ENCODE peak calls at places on chromosomes 16 and 17, in six cellular contexts. One of them, this sample, is unnamed.

GRCh38 chr16:56686758-56687157 is 4.5 kb downstream of the MT1X start:
- DNase-seq in cardiac fibroblast: no peak
- DNase-seq in breast epithelium: no peak
- DNase-seq in heart left ventricle: no peak
- DNase-seq in brain microvascular endothelial cell: no peak
- DNase-seq in GM12865: no peak
- DNase-seq in this sample: no peak

GRCh38 chr17:40065771-40066510 is 3.2 kb downstream of the THRA start:
- DNase-seq in cardiac fibroblast: no peak
- DNase-seq in breast epithelium: no peak
- DNase-seq in heart left ventricle: peak
- DNase-seq in brain microvascular endothelial cell: no peak
- DNase-seq in GM12865: no peak
- DNase-seq in this sample: no peak

GRCh38 chr17:27370776-27371175 is 76.9 kb downstream of the WSB1 start:
- DNase-seq in cardiac fibroblast: no peak
- DNase-seq in breast epithelium: no peak
- DNase-seq in heart left ventricle: no peak
- DNase-seq in brain microvascular endothelial cell: no peak
- DNase-seq in GM12865: no peak
- DNase-seq in this sample: no peak

GRCh38 chr16:89489731-89490385 is 503 bp downstream of the ANKRD11 start:
- DNase-seq in cardiac fibroblast: no peak
- DNase-seq in breast epithelium: no peak
- DNase-seq in heart left ventricle: no peak
- DNase-seq in brain microvascular endothelial cell: no peak
- DNase-seq in GM12865: no peak
- DNase-seq in this sample: no peak

GRCh38 chr17:79926308-79927135 is 87.3 kb upstream of the CBX4 start:
- DNase-seq in cardiac fibroblast: no peak
- DNase-seq in breast epithelium: no peak
- DNase-seq in heart left ventricle: no peak
- DNase-seq in brain microvascular endothelial cell: no peak
- DNase-seq in GM12865: no peak
- DNase-seq in this sample: no peak

GRCh38 chr17:42980274-42980765 is at the start of gene RUNDC1:
- DNase-seq in cardiac fibroblast: peak
- DNase-seq in breast epithelium: peak
- DNase-seq in heart left ventricle: peak
- DNase-seq in brain microvascular endothelial cell: peak
- DNase-seq in GM12865: peak
- DNase-seq in this sample: no peak

GRCh38 chr17:73546770-73547345 is 97.4 kb downstream of the SDK2 start:
- DNase-seq in cardiac fibroblast: peak
- DNase-seq in breast epithelium: no peak
- DNase-seq in heart left ventricle: no peak
- DNase-seq in brain microvascular endothelial cell: no peak
- DNase-seq in GM12865: peak
- DNase-seq in this sample: no peak

GRCh38 chr17:83092931-83093330 is 13.5 kb downstream of the METRNL start:
- DNase-seq in cardiac fibroblast: no peak
- DNase-seq in breast epithelium: no peak
- DNase-seq in heart left ventricle: no peak
- DNase-seq in brain microvascular endothelial cell: no peak
- DNase-seq in GM12865: no peak
- DNase-seq in this sample: no peak

GRCh38 chr16:79571065-79571697 is 29.4 kb downstream of the MAF start:
- DNase-seq in cardiac fibroblast: peak
- DNase-seq in breast epithelium: no peak
- DNase-seq in heart left ventricle: no peak
- DNase-seq in brain microvascular endothelial cell: no peak
- DNase-seq in GM12865: no peak
- DNase-seq in this sample: no peak

GRCh38 chr16:82302007-82302733 is 132.1 kb upstream of the MPHOSPH6 start:
- DNase-seq in cardiac fibroblast: no peak
- DNase-seq in breast epithelium: no peak
- DNase-seq in heart left ventricle: peak
- DNase-seq in brain microvascular endothelial cell: no peak
- DNase-seq in GM12865: no peak
- DNase-seq in this sample: no peak

GRCh38 chr17:7570351-7570750 is 8.6 kb downstream of the SENP3 start:
- DNase-seq in cardiac fibroblast: no peak
- DNase-seq in breast epithelium: no peak
- DNase-seq in heart left ventricle: no peak
- DNase-seq in brain microvascular endothelial cell: no peak
- DNase-seq in GM12865: no peak
- DNase-seq in this sample: no peak

GRCh38 chr17:44604149-44605115 is 47.1 kb downstream of the FZD2 start:
- DNase-seq in cardiac fibroblast: no peak
- DNase-seq in breast epithelium: no peak
- DNase-seq in heart left ventricle: no peak
- DNase-seq in brain microvascular endothelial cell: no peak
- DNase-seq in GM12865: no peak
- DNase-seq in this sample: no peak

GRCh38 chr16:73268311-73268997 is 220.5 kb upstream of the ZFHX3 start:
- DNase-seq in cardiac fibroblast: peak
- DNase-seq in breast epithelium: no peak
- DNase-seq in heart left ventricle: no peak
- DNase-seq in brain microvascular endothelial cell: no peak
- DNase-seq in GM12865: no peak
- DNase-seq in this sample: no peak

GRCh38 chr17:42287305-42288077 is 807 bp upstream of the STAT5A start:
- DNase-seq in cardiac fibroblast: peak
- DNase-seq in breast epithelium: no peak
- DNase-seq in heart left ventricle: peak
- DNase-seq in brain microvascular endothelial cell: no peak
- DNase-seq in GM12865: peak
- DNase-seq in this sample: no peak

GRCh38 chr17:49680314-49680713 is 2.4 kb upstream of the SPOP start:
- DNase-seq in cardiac fibroblast: no peak
- DNase-seq in breast epithelium: no peak
- DNase-seq in heart left ventricle: no peak
- DNase-seq in brain microvascular endothelial cell: no peak
- DNase-seq in GM12865: no peak
- DNase-seq in this sample: no peak

GRCh38 chr16:77289331-77289809 is 90.2 kb downstream of the SYCE1L start:
- DNase-seq in cardiac fibroblast: peak
- DNase-seq in breast epithelium: no peak
- DNase-seq in heart left ventricle: no peak
- DNase-seq in brain microvascular endothelial cell: peak
- DNase-seq in GM12865: no peak
- DNase-seq in this sample: no peak

GRCh38 chr17:75513667-75514052 is 1.7 kb downstream of the CASKIN2 start:
- DNase-seq in cardiac fibroblast: no peak
- DNase-seq in breast epithelium: no peak
- DNase-seq in heart left ventricle: no peak
- DNase-seq in brain microvascular endothelial cell: no peak
- DNase-seq in GM12865: no peak
- DNase-seq in this sample: no peak

GRCh38 chr17:20997711-20998570 is 44.9 kb downstream of the USP22 start:
- DNase-seq in cardiac fibroblast: no peak
- DNase-seq in breast epithelium: peak
- DNase-seq in heart left ventricle: no peak
- DNase-seq in brain microvascular endothelial cell: no peak
- DNase-seq in GM12865: no peak
- DNase-seq in this sample: no peak

GRCh38 chr17:2982854-2983636 is 80.4 kb downstream of the OR1D5 start:
- DNase-seq in cardiac fibroblast: peak
- DNase-seq in breast epithelium: no peak
- DNase-seq in heart left ventricle: peak
- DNase-seq in brain microvascular endothelial cell: no peak
- DNase-seq in GM12865: no peak
- DNase-seq in this sample: no peak

GRCh38 chr17:7747586-7747985 is 30.0 kb downstream of the DNAH2 start:
- DNase-seq in cardiac fibroblast: peak
- DNase-seq in breast epithelium: no peak
- DNase-seq in heart left ventricle: no peak
- DNase-seq in brain microvascular endothelial cell: peak
- DNase-seq in GM12865: no peak
- DNase-seq in this sample: no peak

GRCh38 chr16:89222931-89223330 is 5.4 kb downstream of the ZNF778 start:
- DNase-seq in cardiac fibroblast: no peak
- DNase-seq in breast epithelium: no peak
- DNase-seq in heart left ventricle: no peak
- DNase-seq in brain microvascular endothelial cell: no peak
- DNase-seq in GM12865: no peak
- DNase-seq in this sample: no peak

GRCh38 chr17:2782030-2782429 is 14.2 kb upstream of the RAP1GAP2 start:
- DNase-seq in cardiac fibroblast: peak
- DNase-seq in breast epithelium: no peak
- DNase-seq in heart left ventricle: no peak
- DNase-seq in brain microvascular endothelial cell: peak
- DNase-seq in GM12865: no peak
- DNase-seq in this sample: no peak

GRCh38 chr17:40086150-40087044 is 14.0 kb downstream of the NR1D1 start:
- DNase-seq in cardiac fibroblast: peak
- DNase-seq in breast epithelium: no peak
- DNase-seq in heart left ventricle: peak
- DNase-seq in brain microvascular endothelial cell: no peak
- DNase-seq in GM12865: peak
- DNase-seq in this sample: no peak

GRCh38 chr17:74452841-74453661 is 13.4 kb upstream of the CD300A start:
- DNase-seq in cardiac fibroblast: no peak
- DNase-seq in breast epithelium: no peak
- DNase-seq in heart left ventricle: peak
- DNase-seq in brain microvascular endothelial cell: no peak
- DNase-seq in GM12865: no peak
- DNase-seq in this sample: no peak

GRCh38 chr17:76631821-76632565 is 11.6 kb downstream of the ST6GALNAC1 start:
- DNase-seq in cardiac fibroblast: no peak
- DNase-seq in breast epithelium: no peak
- DNase-seq in heart left ventricle: no peak
- DNase-seq in brain microvascular endothelial cell: no peak
- DNase-seq in GM12865: no peak
- DNase-seq in this sample: no peak

GRCh38 chr17:78746263-78746948 is 35.7 kb downstream of the CYTH1 start:
- DNase-seq in cardiac fibroblast: no peak
- DNase-seq in breast epithelium: no peak
- DNase-seq in heart left ventricle: no peak
- DNase-seq in brain microvascular endothelial cell: no peak
- DNase-seq in GM12865: no peak
- DNase-seq in this sample: no peak

GRCh38 chr16:24988593-24989338 is 26.4 kb downstream of the ARHGAP17 start:
- DNase-seq in cardiac fibroblast: peak
- DNase-seq in breast epithelium: peak
- DNase-seq in heart left ventricle: no peak
- DNase-seq in brain microvascular endothelial cell: peak
- DNase-seq in GM12865: no peak
- DNase-seq in this sample: peak

GRCh38 chr17:7592422-7593021 is 2.6 kb upstream of the SOX15 start:
- DNase-seq in cardiac fibroblast: no peak
- DNase-seq in breast epithelium: no peak
- DNase-seq in heart left ventricle: no peak
- DNase-seq in brain microvascular endothelial cell: no peak
- DNase-seq in GM12865: no peak
- DNase-seq in this sample: no peak

GRCh38 chr17:47820023-47820789 is 1.4 kb downstream of the OSBPL7 start:
- DNase-seq in cardiac fibroblast: no peak
- DNase-seq in breast epithelium: no peak
- DNase-seq in heart left ventricle: peak
- DNase-seq in brain microvascular endothelial cell: no peak
- DNase-seq in GM12865: no peak
- DNase-seq in this sample: no peak

GRCh38 chr16:30901201-30902069 is 5.0 kb downstream of the CTF1 start:
- DNase-seq in cardiac fibroblast: no peak
- DNase-seq in breast epithelium: no peak
- DNase-seq in heart left ventricle: no peak
- DNase-seq in brain microvascular endothelial cell: no peak
- DNase-seq in GM12865: no peak
- DNase-seq in this sample: no peak
- TF ChIP-seq CTCF in cardiac fibroblast: no peak
- TF ChIP-seq CTCF in breast epithelium: no peak
- TF ChIP-seq CTCF in heart left ventricle: no peak
- TF ChIP-seq CTCF in brain microvascular endothelial cell: no peak
- TF ChIP-seq CTCF in GM12865: no peak
- TF ChIP-seq CTCF in this sample: no peak

DNA sequence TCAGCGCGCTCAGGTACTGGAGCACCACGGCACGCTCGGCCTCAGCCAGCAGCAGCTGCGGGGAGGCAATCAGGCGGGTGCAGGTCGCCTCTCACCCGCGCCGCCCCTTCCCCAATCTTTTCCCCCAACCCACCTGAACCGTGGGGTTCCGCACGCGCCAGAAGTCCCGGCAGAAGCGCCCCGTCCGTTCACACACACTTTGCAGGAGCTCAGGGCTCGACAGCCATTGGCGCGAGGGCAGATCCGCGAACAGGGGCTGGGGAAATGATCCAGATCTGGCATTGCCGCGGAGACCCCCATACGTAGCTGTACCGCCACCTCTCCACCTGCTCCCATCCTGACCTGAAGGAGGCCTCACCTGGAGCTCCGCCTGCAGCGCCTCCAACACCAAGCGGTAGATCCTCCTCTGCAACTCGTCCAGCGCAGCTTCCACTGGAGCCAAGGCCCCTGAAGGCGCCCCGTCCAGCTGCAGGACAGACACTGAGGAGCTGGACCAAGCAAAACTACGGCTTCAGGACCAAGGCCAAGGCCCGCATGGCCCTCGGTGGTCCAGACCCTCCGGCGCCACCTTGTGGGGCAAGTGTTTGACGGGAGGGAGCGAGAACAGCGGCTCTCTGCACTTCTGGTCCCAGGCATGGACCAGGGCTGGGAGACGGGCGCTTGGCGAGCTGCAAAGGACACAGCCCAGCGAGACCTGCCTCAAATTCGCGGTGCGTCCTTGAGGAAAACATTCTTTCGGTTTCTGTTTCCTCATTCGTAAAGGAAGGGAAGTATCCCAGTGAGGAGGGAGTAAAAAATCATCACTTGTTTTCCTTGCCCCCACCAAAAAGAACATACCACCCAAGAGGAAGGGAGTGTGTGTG is 1.5 kb upstream of the MATCAP1 start:
- DNase-seq in cardiac fibroblast: peak
- DNase-seq in breast epithelium: peak
- DNase-seq in heart left ventricle: peak
- DNase-seq in brain microvascular endothelial cell: peak
- DNase-seq in GM12865: peak
- DNase-seq in this sample: no peak
- H3K4me3 ChIP-seq in cardiac fibroblast: peak
- H3K4me3 ChIP-seq in breast epithelium: peak
- H3K4me3 ChIP-seq in heart left ventricle: peak
- H3K4me3 ChIP-seq in brain microvascular endothelial cell: no peak
- H3K4me3 ChIP-seq in GM12865: no peak
- H3K4me3 ChIP-seq in this sample: peak

DNA sequence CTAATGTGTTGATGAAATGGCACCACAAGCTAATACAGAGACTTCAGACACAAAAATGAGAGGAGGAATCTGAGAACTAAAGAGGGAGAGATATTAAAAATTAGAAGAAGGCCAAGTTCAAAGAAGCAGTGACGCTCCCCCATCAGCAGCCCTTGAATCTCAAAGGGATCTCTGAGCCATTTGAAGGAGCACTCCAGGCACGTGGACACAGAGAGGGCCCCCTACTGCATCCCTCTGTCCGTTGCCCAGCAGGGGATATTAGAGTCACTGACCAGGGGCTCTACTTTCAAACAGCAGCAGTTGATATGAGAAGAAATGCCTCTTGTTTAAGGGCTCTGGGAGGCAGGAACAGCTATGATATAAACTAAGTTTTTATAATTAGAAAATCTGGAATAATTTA is 479.0 kb upstream of the SALL1 start:
- DNase-seq in cardiac fibroblast: no peak
- DNase-seq in breast epithelium: no peak
- DNase-seq in heart left ventricle: no peak
- DNase-seq in brain microvascular endothelial cell: no peak
- DNase-seq in GM12865: no peak
- DNase-seq in this sample: no peak
- TF ChIP-seq CTCF in cardiac fibroblast: no peak
- TF ChIP-seq CTCF in breast epithelium: no peak
- TF ChIP-seq CTCF in heart left ventricle: no peak
- TF ChIP-seq CTCF in brain microvascular endothelial cell: no peak
- TF ChIP-seq CTCF in GM12865: no peak
- TF ChIP-seq CTCF in this sample: no peak

GRCh38 chr17:65593870-65594584 is 32.6 kb upstream of the AXIN2 start:
- DNase-seq in cardiac fibroblast: peak
- DNase-seq in breast epithelium: no peak
- DNase-seq in heart left ventricle: no peak
- DNase-seq in brain microvascular endothelial cell: peak
- DNase-seq in GM12865: peak
- DNase-seq in this sample: no peak
- H3K4me3 ChIP-seq in cardiac fibroblast: peak
- H3K4me3 ChIP-seq in breast epithelium: peak
- H3K4me3 ChIP-seq in heart left ventricle: peak
- H3K4me3 ChIP-seq in brain microvascular endothelial cell: peak
- H3K4me3 ChIP-seq in GM12865: no peak
- H3K4me3 ChIP-seq in this sample: no peak